ENCODE peak calls at places on chromosomes 7 and 10, in eight cellular contexts. U is colonic mucosa, V is neural progenitor cell, I is astrocyte, P is HCT116, L is mammary epithelial cell, Y is GM23248, S is K562. N is an unnamed sample.
A peak's percentile ranks its signal among the peaks of the same experiment; 100 is the strongest.

GRCh38 chr7:155190608-155191536 is 106.8 kb upstream of the INSIG1 start:
- DNase-seq in U (peak; percentile 51), V (peak; percentile 74), I (no peak), P (no peak), L (no peak), Y (peak; percentile 73), S (peak; percentile 91), N (peak; percentile 73)

GRCh38 chr7:118327179-118327578 is 102.7 kb downstream of the ANKRD7 start:
- DNase-seq in U (no peak), V (no peak), I (peak; percentile 42), P (no peak), L (no peak), Y (no peak), S (no peak), N (no peak)

GRCh38 chr10:118725784-118726507 is 28.8 kb downstream of the CACUL1 start:
- DNase-seq in U (no peak), V (no peak), I (peak; percentile 16), P (no peak), L (no peak), Y (peak; percentile 75), S (no peak), N (peak; percentile 60)

GRCh38 chr7:73948287-73948686 is 79.7 kb upstream of the ELN start:
- DNase-seq in U (no peak), V (no peak), I (no peak), P (no peak), L (no peak), Y (no peak), S (no peak), N (no peak)

GRCh38 chr7:50185951-50186697 is 93.1 kb upstream of the ZPBP start:
- DNase-seq in U (no peak), V (no peak), I (no peak), P (no peak), L (no peak), Y (no peak), S (no peak), N (no peak)

GRCh38 chr10:122239578-122240257 is 31.4 kb upstream of the BTBD16 start:
- DNase-seq in U (no peak), V (no peak), I (peak; percentile 24), P (no peak), L (no peak), Y (peak; percentile 89), S (no peak), N (no peak)

GRCh38 chr7:135801877-135802276 is 53.3 kb upstream of the FAM180A start:
- DNase-seq in U (no peak), V (no peak), I (no peak), P (no peak), L (no peak), Y (no peak), S (no peak), N (no peak)

GRCh38 chr10:115774721-115775120 is 498.3 kb downstream of the GFRA1 start:
- DNase-seq in U (no peak), V (no peak), I (no peak), P (no peak), L (no peak), Y (no peak), S (no peak), N (no peak)

GRCh38 chr10:50625663-50626062 is 1.9 kb upstream of the SGMS1 start:
- DNase-seq in U (peak; percentile 36), V (peak; percentile 17), I (no peak), P (no peak), L (no peak), Y (peak; percentile 35), S (no peak), N (no peak)

GRCh38 chr10:43201545-43202131 is 63.4 kb downstream of the CSGALNACT2 start:
- DNase-seq in U (peak; percentile 17), V (no peak), I (no peak), P (no peak), L (no peak), Y (no peak), S (no peak), N (no peak)

GRCh38 chr10:44981172-44982113 is 2.8 kb upstream of the DEPP1 start:
- DNase-seq in U (no peak), V (no peak), I (peak; percentile 93), P (peak; percentile 73), L (peak; percentile 88), Y (peak; percentile 95), S (no peak), N (peak; percentile 85)

GRCh38 chr10:11242443-11243386 is 225.0 kb downstream of the CELF2 start:
- DNase-seq in U (peak; percentile 36), V (no peak), I (peak; percentile 52), P (no peak), L (no peak), Y (peak; percentile 34), S (no peak), N (no peak)

GRCh38 chr7:130381468-130382312 is 1.4 kb downstream of the CPA1 start:
- DNase-seq in U (no peak), V (no peak), I (no peak), P (no peak), L (no peak), Y (no peak), S (peak; percentile 74), N (no peak)

GRCh38 chr7:13508586-13508985 is 480.9 kb downstream of the ETV1 start:
- DNase-seq in U (no peak), V (peak; percentile 26), I (peak; percentile 3), P (no peak), L (no peak), Y (peak; percentile 4), S (no peak), N (peak; percentile 26)

GRCh38 chr10:131834152-131834810 is 66.5 kb upstream of the PPP2R2D start:
- DNase-seq in U (no peak), V (no peak), I (no peak), P (no peak), L (no peak), Y (no peak), S (no peak), N (no peak)

GRCh38 chr7:56105508-56105907 is 768 bp downstream of the CHCHD2 start:
- DNase-seq in U (peak; percentile 36), V (no peak), I (peak; percentile 88), P (peak; percentile 39), L (peak; percentile 64), Y (peak; percentile 91), S (no peak), N (peak; percentile 80)

GRCh38 chr7:107269815-107270214 is 101.0 kb downstream of the HBP1 start:
- DNase-seq in U (no peak), V (no peak), I (no peak), P (no peak), L (no peak), Y (no peak), S (no peak), N (no peak)

GRCh38 chr7:114158854-114159253 is 240.0 kb upstream of the PPP1R3A start:
- DNase-seq in U (no peak), V (no peak), I (no peak), P (no peak), L (no peak), Y (no peak), S (no peak), N (no peak)

GRCh38 chr10:75048669-75049098 is 62.8 kb upstream of the SAMD8 start:
- DNase-seq in U (no peak), V (no peak), I (no peak), P (no peak), L (no peak), Y (peak; percentile 55), S (no peak), N (peak; percentile 57)

GRCh38 chr7:115911466-115911865 is 119.1 kb downstream of the TFEC start:
- DNase-seq in U (no peak), V (no peak), I (no peak), P (no peak), L (no peak), Y (no peak), S (no peak), N (peak; percentile 57)

GRCh38 chr10:11381511-11381910 is 229.9 kb downstream of the USP6NL start:
- DNase-seq in U (no peak), V (no peak), I (no peak), P (no peak), L (no peak), Y (no peak), S (no peak), N (no peak)

GRCh38 chr7:155213955-155214327 is 83.7 kb upstream of the INSIG1 start:
- DNase-seq in U (no peak), V (no peak), I (no peak), P (no peak), L (no peak), Y (peak; percentile 65), S (peak; percentile 56), N (no peak)

GRCh38 chr10:102419561-102420442 is 834 bp upstream of the FBXL15 start:
- DNase-seq in U (peak; percentile 74), V (peak; percentile 92), I (no peak), P (no peak), L (no peak), Y (peak; percentile 46), S (peak; percentile 82), N (peak; percentile 62)

GRCh38 chr10:80137926-80138325 is 5.4 kb downstream of the PLAC9 start:
- DNase-seq in U (no peak), V (no peak), I (no peak), P (no peak), L (no peak), Y (no peak), S (no peak), N (no peak)
- H3K9ac ChIP-seq in U (no peak overlapping the region), V (no peak overlapping the region), I (no peak overlapping the region), P (no peak overlapping the region), L (no peak overlapping the region), Y (peak overlapping the region; percentile 82), S (no peak overlapping the region), N (peak overlapping the region; percentile 81)

GRCh38 chr10:103761075-103761920 is 94.1 kb downstream of the SH3PXD2A start:
- DNase-seq in U (no peak), V (no peak), I (peak; percentile 55), P (no peak), L (peak; percentile 48), Y (no peak), S (no peak), N (no peak)
- H3K4me1 ChIP-seq in U (peaks cover 22% of the 10 kb centered on the region), V (peaks cover 28% of the 10 kb centered on the region), I (peaks cover 77% of the 10 kb centered on the region), P (peaks cover 12% of the 10 kb centered on the region), L (peaks cover 97% of the 10 kb centered on the region), Y (peaks cover 46% of the 10 kb centered on the region), S (peaks cover 9% of the 10 kb centered on the region), N (peaks cover 26% of the 10 kb centered on the region)

GRCh38 chr7:2117681-2118045 is 115.1 kb downstream of the MAD1L1 start:
- DNase-seq in U (no peak), V (no peak), I (no peak), P (no peak), L (no peak), Y (no peak), S (no peak), N (no peak)

GRCh38 chr7:2118056-2118455 is 114.7 kb downstream of the MAD1L1 start:
- DNase-seq in U (no peak), V (no peak), I (no peak), P (no peak), L (no peak), Y (no peak), S (no peak), N (no peak)

GRCh38 chr7:2115739-2116065 is 117.0 kb downstream of the MAD1L1 start:
- DNase-seq in U (no peak), V (no peak), I (no peak), P (no peak), L (no peak), Y (no peak), S (no peak), N (no peak)

GRCh38 chr7:2116086-2116810 is 116.5 kb downstream of the MAD1L1 start:
- DNase-seq in U (no peak), V (no peak), I (peak; percentile 83), P (peak; percentile 75), L (peak; percentile 80), Y (peak; percentile 63), S (no peak), N (no peak)

GRCh38 chr7:2116903-2117680 is 115.7 kb downstream of the MAD1L1 start:
- DNase-seq in U (no peak), V (no peak), I (no peak), P (no peak), L (peak; percentile 16), Y (no peak), S (no peak), N (no peak)
- H3K36me3 ChIP-seq in U (no peaks in the 10 kb centered on the region), V (no peaks in the 10 kb centered on the region), I (no peaks in the 10 kb centered on the region), P (no peaks in the 10 kb centered on the region), L (no peaks in the 10 kb centered on the region), Y (no peaks in the 10 kb centered on the region), S (peaks cover 10% of the 10 kb centered on the region), N (no peaks in the 10 kb centered on the region)

GRCh38 chr10:97771055-97771811 is 566 bp downstream of the SFRP5 start:
- DNase-seq in U (no peak), V (peak; percentile 82), I (peak; percentile 26), P (no peak), L (peak; percentile 55), Y (peak; percentile 53), S (peak; percentile 38), N (peak; percentile 49)
- H3K9ac ChIP-seq in U (no peak overlapping the region), V (no peak overlapping the region), I (no peak overlapping the region), P (no peak overlapping the region), L (no peak overlapping the region), Y (no peak overlapping the region), S (peak overlapping the region; percentile 78), N (no peak overlapping the region)